ENCODE peak calls at places on chromosome 14, in nine cellular contexts. Z is HCT116, R is GM12892, O is esophagus squamous epithelium, K is testis, B is adrenal gland, W is erythroblast, J is uterus, F is A549. C is an unnamed sample.

GRCh38 chr14:25349269-25349668 is 299.3 kb upstream of the STXBP6 start:
- DNase-seq in Z (no peak), R (no peak), O (no peak), K (peak), B (peak), W (no peak), J (no peak), F (no peak), C (no peak)

GRCh38 chr14:25042362-25043299 is 7.3 kb downstream of the STXBP6 start:
- DNase-seq in Z (no peak), R (no peak), O (no peak), K (no peak), B (peak), W (peak), J (no peak), F (no peak), C (peak)

GRCh38 chr14:94114589-94115067 is 4.1 kb downstream of the IFI27 start:
- DNase-seq in Z (no peak), R (no peak), O (no peak), K (no peak), B (peak), W (no peak), J (no peak), F (no peak), C (no peak)

GRCh38 chr14:93936245-93936644 is 9.1 kb downstream of the FAM181A start:
- DNase-seq in Z (no peak), R (no peak), O (no peak), K (no peak), B (no peak), W (peak), J (no peak), F (peak), C (peak)

GRCh38 chr14:60653388-60653690 is 4.1 kb upstream of the SIX1 start:
- DNase-seq in Z (no peak), R (no peak), O (no peak), K (no peak), B (no peak), W (no peak), J (no peak), F (no peak), C (no peak)

GRCh38 chr14:77458249-77458950 is 507 bp downstream of the AHSA1 start:
- DNase-seq in Z (no peak), R (no peak), O (no peak), K (peak), B (peak), W (peak), J (no peak), F (peak), C (peak)

GRCh38 chr14:28609228-28609828 is 157.3 kb upstream of the FOXG1 start:
- DNase-seq in Z (peak), R (no peak), O (no peak), K (peak), B (peak), W (peak), J (no peak), F (peak), C (peak)

GRCh38 chr14:77988966-77989365 is 181.2 kb upstream of the NRXN3 start:
- DNase-seq in Z (no peak), R (no peak), O (no peak), K (no peak), B (no peak), W (no peak), J (no peak), F (no peak), C (no peak)

GRCh38 chr14:62443796-62444195 is 601.5 kb downstream of the KCNH5 start:
- DNase-seq in Z (no peak), R (no peak), O (no peak), K (no peak), B (no peak), W (no peak), J (no peak), F (no peak), C (no peak)

DNA sequence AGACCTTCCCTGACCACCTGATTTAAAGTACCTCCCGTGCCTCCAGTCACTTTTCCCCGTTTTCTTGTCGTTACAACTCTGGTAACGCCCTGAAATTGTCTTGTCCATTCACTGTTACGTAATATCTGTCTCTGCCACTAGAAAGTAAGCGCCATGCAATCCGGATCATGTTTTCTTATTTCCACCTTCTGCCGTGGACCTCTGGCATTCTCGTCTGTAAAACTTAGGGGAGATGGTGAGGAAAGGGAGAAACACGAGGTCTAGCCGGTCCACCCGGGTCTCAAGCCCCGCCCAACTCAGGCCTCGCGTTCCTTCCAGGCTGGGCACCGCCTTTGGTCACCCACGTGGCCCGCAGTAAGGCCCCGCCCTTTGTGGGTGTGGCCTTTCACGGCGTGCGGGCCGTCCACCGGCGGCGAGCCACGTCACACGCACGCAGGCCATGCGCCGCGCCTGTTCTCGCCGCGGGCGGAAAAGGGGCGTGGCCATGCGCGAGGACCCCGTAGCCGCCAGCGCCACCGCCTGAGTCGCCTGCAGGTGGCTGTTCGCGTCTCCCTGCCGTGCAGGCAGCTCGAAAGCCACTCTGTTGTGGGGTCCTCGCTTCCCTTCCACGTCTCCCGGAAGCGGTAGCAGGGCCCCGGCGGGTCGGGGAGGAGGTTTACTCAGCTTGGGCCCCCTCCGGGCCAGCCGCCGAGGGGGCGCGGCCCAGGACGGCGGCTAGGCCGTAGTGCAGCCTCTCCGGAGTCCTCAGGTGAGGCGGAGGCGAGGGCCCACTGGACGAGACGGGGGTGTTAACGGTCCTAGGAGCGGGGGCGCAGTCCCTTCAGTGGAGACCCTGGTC is at the start of gene GOLGA5:
- DNase-seq in Z (peak), R (peak), O (peak), K (peak), B (peak), W (peak), J (peak), F (peak), C (peak)
- TF ChIP-seq POLR2A in Z (no peak), R (peak), O (no peak), K (peak), B (peak), W (peak), J (peak), F (peak), C (peak)

DNA sequence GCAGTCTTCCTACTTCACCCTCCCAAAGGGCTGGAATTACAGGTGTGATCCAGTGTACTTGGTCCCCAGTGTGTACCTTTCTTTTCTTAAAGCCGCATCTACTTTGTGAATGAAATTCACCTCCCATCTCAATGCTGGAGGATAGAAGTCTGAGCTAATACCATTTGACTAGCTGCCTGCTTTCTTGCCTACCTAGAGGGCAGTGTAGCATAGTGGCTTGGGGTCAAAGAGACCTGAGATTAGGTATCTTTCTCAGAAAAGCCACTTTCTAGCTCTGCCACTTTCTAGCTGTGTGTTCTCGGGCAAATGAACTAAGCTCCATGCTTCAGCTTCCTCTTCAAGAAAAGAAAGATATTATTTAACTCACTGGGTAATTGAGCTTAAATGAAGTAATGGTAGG is 16.9 kb downstream of the SMOC1 start:
- DNase-seq in Z (no peak), R (no peak), O (no peak), K (no peak), B (no peak), W (no peak), J (no peak), F (no peak), C (no peak)
- TF ChIP-seq POLR2A in Z (no peak), R (no peak), O (no peak), K (no peak), B (no peak), W (no peak), J (no peak), F (no peak), C (no peak)

GRCh38 chr14:81170104-81170828 is 50.5 kb downstream of the GTF2A1 start:
- DNase-seq in Z (peak), R (peak), O (peak), K (peak), B (peak), W (peak), J (peak), F (peak), C (peak)
- TF ChIP-seq POLR2A in Z (peak), R (peak), O (no peak), K (no peak), B (peak), W (peak), J (peak), F (peak), C (peak)

GRCh38 chr14:103542545-103543088 is 13.6 kb downstream of the TRMT61A start:
- DNase-seq in Z (no peak), R (no peak), O (no peak), K (peak), B (peak), W (no peak), J (peak), F (no peak), C (no peak)

GRCh38 chr14:103541944-103542544 is 13.0 kb downstream of the TRMT61A start:
- DNase-seq in Z (no peak), R (no peak), O (no peak), K (no peak), B (no peak), W (no peak), J (no peak), F (no peak), C (no peak)

GRCh38 chr14:103540816-103541493 is 12.0 kb downstream of the TRMT61A start:
- DNase-seq in Z (no peak), R (no peak), O (no peak), K (no peak), B (no peak), W (no peak), J (no peak), F (no peak), C (no peak)

GRCh38 chr14:103543140-103543539 is 14.1 kb downstream of the TRMT61A start:
- DNase-seq in Z (no peak), R (no peak), O (no peak), K (no peak), B (no peak), W (no peak), J (no peak), F (no peak), C (no peak)

GRCh38 chr14:103541494-103541943 is 12.5 kb downstream of the TRMT61A start:
- DNase-seq in Z (no peak), R (peak), O (no peak), K (no peak), B (no peak), W (no peak), J (no peak), F (no peak), C (no peak)
- TF ChIP-seq POLR2A in Z (no peak), R (no peak), O (no peak), K (no peak), B (no peak), W (no peak), J (no peak), F (no peak), C (no peak)

GRCh38 chr14:70891741-70892140 is 15.5 kb upstream of the PCNX1 start:
- DNase-seq in Z (no peak), R (no peak), O (no peak), K (no peak), B (no peak), W (no peak), J (no peak), F (no peak), C (peak)
- TF ChIP-seq POLR2A in Z (no peak), R (no peak), O (no peak), K (no peak), B (no peak), W (no peak), J (no peak), F (no peak), C (no peak)

GRCh38 chr14:102508410-102508773 is 1.2 kb downstream of the ANKRD9 start:
- DNase-seq in Z (no peak), R (no peak), O (no peak), K (no peak), B (peak), W (peak), J (no peak), F (peak), C (no peak)
- TF ChIP-seq POLR2A in Z (no peak), R (no peak), O (no peak), K (no peak), B (no peak), W (peak), J (no peak), F (no peak), C (no peak)

GRCh38 chr14:92014014-92014413 is 25.8 kb downstream of the TRIP11 start:
- DNase-seq in Z (no peak), R (no peak), O (no peak), K (no peak), B (no peak), W (no peak), J (no peak), F (no peak), C (no peak)

GRCh38 chr14:92009604-92010003 is 30.3 kb downstream of the TRIP11 start:
- DNase-seq in Z (no peak), R (no peak), O (no peak), K (no peak), B (no peak), W (no peak), J (no peak), F (no peak), C (no peak)

GRCh38 chr14:92010644-92011043 is 29.2 kb downstream of the TRIP11 start:
- DNase-seq in Z (no peak), R (no peak), O (no peak), K (no peak), B (no peak), W (no peak), J (no peak), F (no peak), C (no peak)

DNA sequence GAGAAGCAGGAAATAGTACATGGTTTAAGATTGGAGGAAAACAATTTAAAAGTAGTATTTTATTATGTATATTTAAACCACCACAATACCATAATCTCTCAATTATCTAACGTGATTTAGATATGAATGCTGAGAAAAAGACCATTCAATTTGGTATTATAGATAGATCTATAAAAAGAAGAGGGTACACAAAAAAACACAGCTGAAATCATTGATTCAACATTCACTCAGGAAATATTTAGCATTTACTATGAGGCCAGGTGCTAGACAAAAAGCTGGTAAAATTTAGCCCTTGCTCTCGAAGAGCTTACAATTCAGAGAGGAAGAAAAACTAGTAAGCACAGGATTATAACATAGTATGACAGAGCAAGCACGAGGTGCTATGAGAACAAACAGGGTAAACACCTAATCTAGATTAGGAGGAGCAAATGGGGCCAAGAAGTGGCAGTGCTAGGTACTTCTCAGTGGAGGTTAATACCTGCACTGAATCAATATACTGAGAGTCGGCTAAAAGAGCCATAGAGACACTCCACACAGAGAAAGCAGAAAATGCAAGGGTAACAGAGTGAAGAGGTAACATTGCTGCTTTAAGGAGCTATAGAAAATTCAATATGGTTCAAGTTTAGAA is 27.6 kb downstream of the TRIP11 start:
- DNase-seq in Z (no peak), R (no peak), O (no peak), K (no peak), B (no peak), W (no peak), J (no peak), F (no peak), C (no peak)
- TF ChIP-seq POLR2A in Z (no peak), R (no peak), O (no peak), K (no peak), B (no peak), W (no peak), J (no peak), F (no peak), C (no peak)

GRCh38 chr14:68794130-68794855 is 1.4 kb upstream of the ZFP36L1 start:
- DNase-seq in Z (no peak), R (no peak), O (peak), K (peak), B (peak), W (peak), J (peak), F (no peak), C (peak)
- TF ChIP-seq POLR2A in Z (no peak), R (peak), O (no peak), K (no peak), B (peak), W (peak), J (peak), F (peak), C (no peak)

DNA sequence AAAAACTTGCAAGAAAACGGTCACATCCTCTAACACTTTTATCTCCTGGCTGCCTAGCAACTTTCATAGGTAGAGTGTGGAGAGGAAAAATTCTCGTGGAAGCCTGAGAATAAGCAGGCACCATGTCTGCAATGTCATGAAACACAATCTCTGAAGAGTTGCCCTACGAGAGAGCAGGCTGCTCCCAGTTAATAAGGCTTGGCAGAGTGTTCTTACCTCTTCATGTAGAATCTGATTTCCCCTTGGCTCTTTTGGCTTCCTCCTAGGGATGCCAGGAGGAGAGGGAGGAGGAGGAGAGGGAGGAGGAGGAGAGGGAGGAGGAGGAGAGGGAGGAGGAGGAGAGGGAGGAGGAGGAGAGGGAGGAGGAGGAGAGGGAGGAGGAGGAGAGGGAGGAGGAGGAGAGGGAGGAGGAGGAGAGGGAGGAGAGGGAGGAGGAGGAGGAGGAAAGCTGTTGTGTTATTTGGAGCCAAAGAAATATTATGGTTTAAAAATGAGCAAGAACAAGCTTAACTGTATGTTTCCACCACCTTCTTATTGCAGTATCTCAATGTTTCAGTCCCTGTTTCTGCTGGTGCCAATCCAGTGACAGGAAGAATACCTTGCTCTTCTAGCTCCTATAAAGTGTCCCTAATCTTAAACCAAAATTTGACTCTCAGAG is 52.9 kb downstream of the EGLN3 start:
- DNase-seq in Z (no peak), R (no peak), O (no peak), K (no peak), B (no peak), W (no peak), J (no peak), F (no peak), C (no peak)
- TF ChIP-seq POLR2A in Z (no peak), R (no peak), O (no peak), K (no peak), B (no peak), W (no peak), J (no peak), F (no peak), C (no peak)

C was measured in NB4.